ENCODE peak calls at places on chromosomes 12 and 14, in four cellular contexts. O is B cell, D is left lung, C is GM20000. K is an unnamed sample.
A peak's percentile ranks its signal among the peaks of the same experiment; 100 is the strongest.

GRCh38 chr14:25006961-25007795 is 42.8 kb downstream of the STXBP6 start:
- DNase-seq in O (no peak), D (no peak), C (no peak), K (no peak)

GRCh38 chr14:61477845-61478438 is 156.6 kb downstream of the PRKCH start:
- DNase-seq in O (no peak), D (peak; percentile 92), C (no peak), K (peak; percentile 80)

GRCh38 chr14:73723799-73724621 is 9.8 kb upstream of the PNMA1 start:
- DNase-seq in O (peak; percentile 3), D (no peak), C (no peak), K (no peak)

GRCh38 chr14:64786296-64787149 is 82.3 kb downstream of the PLEKHG3 start:
- DNase-seq in O (no peak), D (no peak), C (no peak), K (peak; percentile 20)

GRCh38 chr12:15562263-15562662 is 226.9 kb downstream of the EPS8 start:
- DNase-seq in O (no peak), D (no peak), C (no peak), K (no peak)

GRCh38 chr14:90534091-90534837 is 137.4 kb downstream of the CALM1 start:
- DNase-seq in O (no peak), D (no peak), C (no peak), K (no peak)

GRCh38 chr12:104951759-104952509 is 6.2 kb downstream of the SLC41A2 start:
- DNase-seq in O (no peak), D (no peak), C (no peak), K (no peak)

GRCh38 chr12:67382206-67382871 is 113.2 kb downstream of the CAND1 start:
- DNase-seq in O (no peak), D (no peak), C (peak; percentile 13), K (no peak)

GRCh38 chr14:71725802-71726638 is 206.2 kb upstream of the RGS6 start:
- DNase-seq in O (no peak), D (no peak), C (no peak), K (no peak)

GRCh38 chr12:48356041-48356768 is 5.5 kb upstream of the ZNF641 start:
- DNase-seq in O (no peak), D (no peak), C (no peak), K (no peak)

GRCh38 chr14:45253754-45254300 is 825 bp upstream of the MIS18BP1 start:
- DNase-seq in O (no peak), D (no peak), C (peak; percentile 12), K (no peak)

GRCh38 chr12:94545937-94546771 is 86.5 kb upstream of the CEP83 start:
- DNase-seq in O (no peak), D (no peak), C (peak; percentile 65), K (no peak)

GRCh38 chr12:57744194-57744776 is 554 bp upstream of the TSPAN31 start:
- DNase-seq in O (peak; percentile 74), D (no peak), C (peak; percentile 80), K (peak; percentile 86)

GRCh38 chr12:122078141-122079037 is at the start of gene MLXIP:
- DNase-seq in O (peak; percentile 99), D (peak; percentile 97), C (peak; percentile 98), K (peak; percentile 91)

GRCh38 chr14:70665448-70666363 is 24.0 kb downstream of the TTC9 start:
- DNase-seq in O (peak; percentile 44), D (no peak), C (peak; percentile 72), K (no peak)

GRCh38 chr14:37745657-37746056 is 150.2 kb downstream of the TTC6 start:
- DNase-seq in O (no peak), D (no peak), C (no peak), K (no peak)

GRCh38 chr12:113689047-113689610 is 217.5 kb upstream of the LHX5 start:
- DNase-seq in O (no peak), D (no peak), C (no peak), K (no peak)

GRCh38 chr12:40158592-40159111 is 52.8 kb upstream of the SLC2A13 start:
- DNase-seq in O (no peak), D (no peak), C (no peak), K (peak; percentile 52)

GRCh38 chr14:69288001-69288771 is 28.2 kb downstream of the GALNT16 start:
- DNase-seq in O (no peak), D (no peak), C (no peak), K (no peak)

GRCh38 chr12:118290130-118290529 is 82.6 kb downstream of the TAOK3 start:
- DNase-seq in O (no peak), D (no peak), C (no peak), K (no peak)

GRCh38 chr12:7373226-7373625 is 69.4 kb downstream of the ACSM4 start:
- DNase-seq in O (no peak), D (peak; percentile 20), C (no peak), K (no peak)

GRCh38 chr12:122052285-122052684 is 26.3 kb upstream of the MLXIP start:
- DNase-seq in O (no peak), D (no peak), C (no peak), K (no peak)

GRCh38 chr12:10851243-10851858 is 2.1 kb upstream of the PRR4 start:
- DNase-seq in O (no peak), D (no peak), C (no peak), K (no peak)

GRCh38 chr14:68364823-68365222 is 428.0 kb downstream of the ZFP36L1 start:
- DNase-seq in O (no peak), D (no peak), C (no peak), K (no peak)

GRCh38 chr12:76268267-76268666 is 79.9 kb downstream of the BBS10 start:
- DNase-seq in O (no peak), D (no peak), C (no peak), K (no peak)

GRCh38 chr14:70884595-70885342 is 22.5 kb upstream of the PCNX1 start:
- DNase-seq in O (no peak), D (no peak), C (no peak), K (no peak)

GRCh38 chr12:57127101-57127709 is 1.1 kb upstream of the LRP1 start:
- DNase-seq in O (peak; percentile 54), D (no peak), C (peak; percentile 51), K (no peak)

GRCh38 chr12:121958521-121959240 is 40.3 kb downstream of the CFAP251 start:
- DNase-seq in O (no peak), D (no peak), C (no peak), K (no peak)

GRCh38 chr12:116434155-116435065 is 124.8 kb upstream of the MAP1LC3B2 start:
- DNase-seq in O (no peak), D (peak; percentile 87), C (no peak), K (peak; percentile 56)

GRCh38 chr14:63542231-63542999 is 762 bp downstream of the PPP2R5E start:
- DNase-seq in O (no peak), D (no peak), C (peak; percentile 35), K (peak; percentile 46)

GRCh38 chr12:32161040-32161439 is 54.4 kb downstream of the BICD1 start:
- DNase-seq in O (no peak), D (no peak), C (no peak), K (no peak)

GRCh38 chr14:91155626-91156089 is 41.8 kb downstream of the DGLUCY start:
- DNase-seq in O (no peak), D (no peak), C (no peak), K (no peak)

GRCh38 chr12:121376754-121377697 is 22.9 kb upstream of the RNF34 start:
- DNase-seq in O (no peak), D (no peak), C (no peak), K (no peak)

GRCh38 chr12:109033239-109034196 is 12.7 kb upstream of the SVOP start:
- DNase-seq in O (no peak), D (no peak), C (no peak), K (no peak)

DNA sequence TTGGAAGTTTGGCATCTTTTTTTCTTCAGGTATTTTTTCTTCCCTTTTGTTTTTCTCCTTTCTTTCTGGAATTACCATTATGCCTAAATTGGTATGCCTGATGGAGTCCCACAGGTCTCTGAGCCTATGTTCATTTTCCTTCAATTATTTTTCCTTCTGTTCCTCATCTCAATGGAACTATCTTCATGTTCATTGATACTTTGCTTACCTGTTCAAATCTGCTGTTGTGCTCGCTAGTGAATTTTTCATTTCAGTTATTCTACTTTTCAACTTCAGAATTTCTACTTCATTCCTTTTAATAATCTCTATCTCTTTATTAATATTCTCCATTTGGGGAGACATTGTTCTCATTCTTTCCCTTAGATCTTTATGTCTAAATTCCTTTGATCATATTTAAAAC is 15.4 kb upstream of the USP30 start:
- DNase-seq in O (no peak), D (no peak), C (no peak), K (no peak)
- TF ChIP-seq CTCF in O (no peak), D (no peak), C (no peak), K (no peak)

GRCh38 chr12:49568442-49568776 is 467 bp upstream of the MCRS1 start:
- DNase-seq in O (no peak), D (peak; percentile 50), C (no peak), K (no peak)
- TF ChIP-seq CTCF in O (no peak), D (no peak), C (no peak), K (no peak)

DNA sequence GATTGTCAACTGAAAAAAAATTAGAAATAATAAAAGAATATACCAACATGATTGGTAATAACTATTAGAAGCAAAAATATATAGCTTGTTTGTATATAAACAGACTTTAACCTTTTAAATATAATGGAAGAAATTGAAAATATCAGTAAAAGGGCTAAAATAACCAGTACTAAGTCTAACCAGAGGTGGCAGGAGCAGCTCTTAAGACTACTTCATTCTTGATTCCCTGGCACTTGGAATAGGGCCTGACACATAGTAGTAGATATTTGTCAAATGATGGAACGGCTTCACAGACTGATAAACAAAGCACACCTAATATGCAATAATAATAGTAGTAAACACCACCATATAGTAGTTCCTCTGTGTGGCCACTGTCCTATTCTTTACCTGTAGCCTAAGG is 9.4 kb downstream of the TMEM63C start:
- DNase-seq in O (no peak), D (no peak), C (no peak), K (no peak)
- TF ChIP-seq CTCF in O (no peak), D (no peak), C (no peak), K (no peak)

GRCh38 chr12:20423557-20423956 is 55.2 kb downstream of the PDE3A start:
- DNase-seq in O (no peak), D (no peak), C (no peak), K (no peak)
- TF ChIP-seq CTCF in O (no peak), D (no peak), C (no peak), K (no peak)